ENCODE peak calls at places on chromosomes 7 and 10, in five cellular contexts. One of them, this sample, is unnamed.

GRCh38 chr7:38217672-38218071 is 39.6 kb downstream of the STARD3NL start:
- DNase-seq in HEK293T: no peak
- DNase-seq in K562: no peak
- DNase-seq in HCT116: no peak
- DNase-seq in H1: no peak
- DNase-seq in this sample: no peak

GRCh38 chr7:42522227-42522991 is 285.4 kb upstream of the GLI3 start:
- DNase-seq in HEK293T: no peak
- DNase-seq in K562: no peak
- DNase-seq in HCT116: no peak
- DNase-seq in H1: peak; percentile 59
- DNase-seq in this sample: peak; percentile 26

GRCh38 chr10:12500406-12501303 is 151.3 kb downstream of the CAMK1D start:
- DNase-seq in HEK293T: no peak
- DNase-seq in K562: no peak
- DNase-seq in HCT116: no peak
- DNase-seq in H1: peak; percentile 19
- DNase-seq in this sample: no peak

GRCh38 chr7:67371429-67372305 is 375.0 kb downstream of the TYW1 start:
- DNase-seq in HEK293T: peak; percentile 86
- DNase-seq in K562: peak; percentile 87
- DNase-seq in HCT116: peak; percentile 47
- DNase-seq in H1: peak; percentile 85
- DNase-seq in this sample: peak; percentile 70

GRCh38 chr10:110569120-110569519 is 1.6 kb downstream of the SMC3 start:
- DNase-seq in HEK293T: no peak
- DNase-seq in K562: no peak
- DNase-seq in HCT116: no peak
- DNase-seq in H1: no peak
- DNase-seq in this sample: no peak

GRCh38 chr10:94038024-94038423 is 44.3 kb downstream of the PLCE1 start:
- DNase-seq in HEK293T: no peak
- DNase-seq in K562: no peak
- DNase-seq in HCT116: no peak
- DNase-seq in H1: no peak
- DNase-seq in this sample: no peak

GRCh38 chr7:22860784-22861482 is 38.3 kb upstream of the TOMM7 start:
- DNase-seq in HEK293T: peak; percentile 43
- DNase-seq in K562: peak; percentile 60
- DNase-seq in HCT116: no peak
- DNase-seq in H1: no peak
- DNase-seq in this sample: peak; percentile 32

GRCh38 chr10:112687647-112688046 is 240.6 kb downstream of the VTI1A start:
- DNase-seq in HEK293T: no peak
- DNase-seq in K562: no peak
- DNase-seq in HCT116: no peak
- DNase-seq in H1: no peak
- DNase-seq in this sample: no peak

GRCh38 chr7:41942468-41943097 is 239.7 kb upstream of the INHBA start:
- DNase-seq in HEK293T: no peak
- DNase-seq in K562: no peak
- DNase-seq in HCT116: no peak
- DNase-seq in H1: no peak
- DNase-seq in this sample: no peak

GRCh38 chr7:114830952-114831351 is 90.9 kb upstream of the MDFIC start:
- DNase-seq in HEK293T: no peak
- DNase-seq in K562: no peak
- DNase-seq in HCT116: no peak
- DNase-seq in H1: no peak
- DNase-seq in this sample: no peak

GRCh38 chr7:105521027-105521730 is 892 bp downstream of the PUS7 start:
- DNase-seq in HEK293T: peak; percentile 52
- DNase-seq in K562: no peak
- DNase-seq in HCT116: no peak
- DNase-seq in H1: peak; percentile 63
- DNase-seq in this sample: peak; percentile 36

GRCh38 chr7:155002411-155003214 is at the start of gene PAXIP1:
- DNase-seq in HEK293T: peak; percentile 86
- DNase-seq in K562: peak; percentile 94
- DNase-seq in HCT116: no peak
- DNase-seq in H1: peak; percentile 63
- DNase-seq in this sample: peak; percentile 54

GRCh38 chr7:57165285-57165899 is 33.2 kb upstream of the ZNF479 start:
- DNase-seq in HEK293T: no peak
- DNase-seq in K562: no peak
- DNase-seq in HCT116: no peak
- DNase-seq in H1: no peak
- DNase-seq in this sample: no peak

GRCh38 chr7:101667399-101667798 is 38.3 kb upstream of the MYL10 start:
- DNase-seq in HEK293T: no peak
- DNase-seq in K562: no peak
- DNase-seq in HCT116: no peak
- DNase-seq in H1: no peak
- DNase-seq in this sample: no peak

GRCh38 chr7:121116399-121116798 is 127.9 kb downstream of the CPED1 start:
- DNase-seq in HEK293T: no peak
- DNase-seq in K562: no peak
- DNase-seq in HCT116: no peak
- DNase-seq in H1: no peak
- DNase-seq in this sample: no peak

GRCh38 chr7:80127412-80128150 is 7.0 kb upstream of the GNAI1 start:
- DNase-seq in HEK293T: no peak
- DNase-seq in K562: no peak
- DNase-seq in HCT116: no peak
- DNase-seq in H1: no peak
- DNase-seq in this sample: peak; percentile 31

GRCh38 chr10:14982744-14983143 is 23.6 kb downstream of the MEIG1 start:
- DNase-seq in HEK293T: no peak
- DNase-seq in K562: no peak
- DNase-seq in HCT116: no peak
- DNase-seq in H1: no peak
- DNase-seq in this sample: no peak

GRCh38 chr10:58104419-58104818 is 163.3 kb downstream of the IPMK start:
- DNase-seq in HEK293T: no peak
- DNase-seq in K562: no peak
- DNase-seq in HCT116: no peak
- DNase-seq in H1: no peak
- DNase-seq in this sample: no peak

GRCh38 chr7:132319481-132319880 is 256.8 kb downstream of the PLXNA4 start:
- DNase-seq in HEK293T: no peak
- DNase-seq in K562: no peak
- DNase-seq in HCT116: no peak
- DNase-seq in H1: no peak
- DNase-seq in this sample: no peak

GRCh38 chr10:24307696-24308476 is 98.9 kb downstream of the KIAA1217 start:
- DNase-seq in HEK293T: no peak
- DNase-seq in K562: no peak
- DNase-seq in HCT116: no peak
- DNase-seq in H1: no peak
- DNase-seq in this sample: no peak

GRCh38 chr10:44880090-44880715 is 30.9 kb upstream of the TMEM72 start:
- DNase-seq in HEK293T: no peak
- DNase-seq in K562: no peak
- DNase-seq in HCT116: no peak
- DNase-seq in H1: no peak
- DNase-seq in this sample: no peak

GRCh38 chr7:135217645-135218509 is 6.6 kb upstream of the WDR91 start:
- DNase-seq in HEK293T: no peak
- DNase-seq in K562: no peak
- DNase-seq in HCT116: no peak
- DNase-seq in H1: no peak
- DNase-seq in this sample: no peak

GRCh38 chr7:2315787-2316186 is 1.5 kb upstream of the SNX8 start:
- DNase-seq in HEK293T: no peak
- DNase-seq in K562: no peak
- DNase-seq in HCT116: no peak
- DNase-seq in H1: no peak
- DNase-seq in this sample: no peak

GRCh38 chr10:133214468-133215410 is 15.3 kb upstream of the UTF1 start:
- DNase-seq in HEK293T: no peak
- DNase-seq in K562: peak; percentile 23
- DNase-seq in HCT116: no peak
- DNase-seq in H1: no peak
- DNase-seq in this sample: no peak

GRCh38 chr7:127792528-127793342 is 140.7 kb downstream of the SND1 start:
- DNase-seq in HEK293T: peak; percentile 44
- DNase-seq in K562: peak; percentile 57
- DNase-seq in HCT116: no peak
- DNase-seq in H1: peak; percentile 89
- DNase-seq in this sample: peak; percentile 84

GRCh38 chr10:84537447-84537931 is 209.1 kb downstream of the CCSER2 start:
- DNase-seq in HEK293T: peak; percentile 66
- DNase-seq in K562: peak; percentile 89
- DNase-seq in HCT116: peak; percentile 40
- DNase-seq in H1: no peak
- DNase-seq in this sample: peak; percentile 32

GRCh38 chr7:156423876-156424275 is 216.7 kb upstream of the RNF32 start:
- DNase-seq in HEK293T: no peak
- DNase-seq in K562: no peak
- DNase-seq in HCT116: no peak
- DNase-seq in H1: no peak
- DNase-seq in this sample: no peak

GRCh38 chr7:42493436-42494198 is 256.6 kb upstream of the GLI3 start:
- DNase-seq in HEK293T: peak; percentile 60
- DNase-seq in K562: peak; percentile 17
- DNase-seq in HCT116: no peak
- DNase-seq in H1: peak; percentile 70
- DNase-seq in this sample: peak; percentile 64

GRCh38 chr10:26869528-26869927 is 8.8 kb upstream of the ABI1 start:
- DNase-seq in HEK293T: no peak
- DNase-seq in K562: no peak
- DNase-seq in HCT116: no peak
- DNase-seq in H1: no peak
- DNase-seq in this sample: no peak

GRCh38 chr7:6284055-6284400 is 11.6 kb upstream of the CYTH3 start:
- DNase-seq in HEK293T: no peak
- DNase-seq in K562: no peak
- DNase-seq in HCT116: no peak
- DNase-seq in H1: no peak
- DNase-seq in this sample: no peak

GRCh38 chr7:106795877-106796231 is 69.2 kb upstream of the PIK3CG start:
- DNase-seq in HEK293T: no peak
- DNase-seq in K562: no peak
- DNase-seq in HCT116: no peak
- DNase-seq in H1: no peak
- DNase-seq in this sample: no peak

GRCh38 chr7:33596694-33597093 is 308.6 kb upstream of the BMPER start:
- DNase-seq in HEK293T: no peak
- DNase-seq in K562: no peak
- DNase-seq in HCT116: no peak
- DNase-seq in H1: no peak
- DNase-seq in this sample: no peak

GRCh38 chr7:24722386-24723177 is 34.7 kb downstream of the GSDME start:
- DNase-seq in HEK293T: peak; percentile 52
- DNase-seq in K562: no peak
- DNase-seq in HCT116: no peak
- DNase-seq in H1: peak; percentile 54
- DNase-seq in this sample: no peak
- TF ChIP-seq SP1 in HEK293T: no peak
- TF ChIP-seq SP1 in K562: no peak
- TF ChIP-seq SP1 in HCT116: no peak
- TF ChIP-seq SP1 in H1: no peak
- TF ChIP-seq SP1 in this sample: no peak

DNA sequence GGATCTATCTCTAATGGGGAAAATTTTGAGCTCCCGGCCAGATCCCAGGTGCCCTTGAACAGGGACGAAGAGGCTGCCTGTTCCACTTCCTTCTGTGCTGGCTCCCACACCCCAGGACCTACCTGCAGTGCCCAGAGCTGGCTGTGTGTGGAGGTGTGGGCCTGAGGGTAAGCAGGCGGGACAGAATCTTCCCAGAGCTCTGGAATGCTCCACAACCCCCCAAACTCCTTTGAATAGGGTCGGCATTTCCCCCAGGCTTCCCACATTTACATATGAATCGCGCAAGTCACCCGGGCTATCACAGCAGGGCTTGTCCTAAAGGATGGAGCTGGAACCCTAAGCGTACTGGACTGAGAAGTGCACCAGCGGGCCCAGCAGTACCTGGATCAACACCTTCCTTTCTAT is 95.9 kb downstream of the DNMBP start:
- DNase-seq in HEK293T: no peak
- DNase-seq in K562: no peak
- DNase-seq in HCT116: no peak
- DNase-seq in H1: peak; percentile 82
- DNase-seq in this sample: peak; percentile 88
- TF ChIP-seq SP1 in HEK293T: no peak
- TF ChIP-seq SP1 in K562: no peak
- TF ChIP-seq SP1 in HCT116: no peak
- TF ChIP-seq SP1 in H1: peak; percentile 99
- TF ChIP-seq SP1 in this sample: peak; percentile 80

DNA sequence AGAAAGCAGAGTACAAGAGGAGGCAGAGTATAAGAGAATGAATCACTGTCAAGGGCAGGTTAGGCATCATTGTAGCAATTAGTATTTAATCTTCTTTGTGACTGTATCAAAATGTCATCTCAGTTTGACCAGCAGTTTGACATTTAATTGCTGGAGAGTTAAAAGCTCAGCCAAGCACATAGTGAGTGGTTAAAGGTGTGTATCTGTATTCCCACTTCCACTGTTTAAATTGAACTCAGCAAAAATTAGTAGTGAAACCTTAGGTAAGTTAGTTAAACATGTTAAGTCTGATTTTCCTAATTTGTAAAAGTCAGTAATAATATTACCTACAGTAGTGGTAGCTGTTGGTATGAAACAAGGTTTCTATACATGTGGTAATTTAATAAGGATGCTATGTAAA is 296.4 kb upstream of the MBL2 start:
- DNase-seq in HEK293T: no peak
- DNase-seq in K562: no peak
- DNase-seq in HCT116: no peak
- DNase-seq in H1: no peak
- DNase-seq in this sample: no peak
- TF ChIP-seq SP1 in HEK293T: no peak
- TF ChIP-seq SP1 in K562: no peak
- TF ChIP-seq SP1 in HCT116: no peak
- TF ChIP-seq SP1 in H1: no peak
- TF ChIP-seq SP1 in this sample: no peak

GRCh38 chr10:75532253-75532924 is 101.0 kb downstream of the LRMDA start:
- DNase-seq in HEK293T: no peak
- DNase-seq in K562: no peak
- DNase-seq in HCT116: no peak
- DNase-seq in H1: no peak
- DNase-seq in this sample: no peak
- TF ChIP-seq SP1 in HEK293T: no peak
- TF ChIP-seq SP1 in K562: no peak
- TF ChIP-seq SP1 in HCT116: no peak
- TF ChIP-seq SP1 in H1: no peak
- TF ChIP-seq SP1 in this sample: no peak

This sample was measured in WTC11.